ENCODE peak calls at places on chromosomes 12 and 14, in six cellular contexts. B is pons; A is fibroblast of the conjunctiva; O is head of caudate nucleus; S is GM13976; F is activated T-cell treated with anti-CD3 and anti-CD28 coated beads, Interleukin-2, amount 50 U/mL, for 4 hours. D is an unnamed sample.

GRCh38 chr12:46699986-46700385 is 125.8 kb downstream of the SLC38A4 start:
- DNase-seq in F (no peak), B (no peak), O (no peak), S (no peak), A (no peak), D (no peak)

GRCh38 chr14:54696998-54697397 is 130.1 kb downstream of the SAMD4A start:
- DNase-seq in F (no peak), O (no peak), S (no peak), B (no peak), A (no peak), D (no peak)

GRCh38 chr12:115451785-115452736 is 768.1 kb upstream of the TBX3 start:
- DNase-seq in S (peak), O (peak), F (no peak), A (no peak), B (peak), D (no peak)

GRCh38 chr12:464484-465267 is 4.9 kb downstream of the B4GALNT3 start:
- DNase-seq in O (no peak), A (no peak), S (no peak), B (no peak), F (no peak), D (no peak)

GRCh38 chr12:34604631-34605509 is 582.6 kb downstream of the ALG10 start:
- DNase-seq in B (no peak), F (no peak), A (no peak), S (peak), O (no peak), D (no peak)

GRCh38 chr14:33679461-33680225 is 271.2 kb downstream of the EGLN3 start:
- DNase-seq in A (no peak), O (no peak), B (peak), F (no peak), S (no peak), D (no peak)

GRCh38 chr12:11795910-11796459 is 146.5 kb downstream of the ETV6 start:
- DNase-seq in O (no peak), S (no peak), B (no peak), A (no peak), F (no peak), D (no peak)

GRCh38 chr12:116172224-116172849 is 105.2 kb downstream of the MED13L start:
- DNase-seq in S (peak), O (no peak), F (peak), B (no peak), A (no peak), D (no peak)

GRCh38 chr12:49645151-49646039 is 22.0 kb downstream of the PRPF40B start:
- DNase-seq in F (no peak), A (no peak), B (no peak), O (no peak), S (no peak), D (no peak)

GRCh38 chr12:96985515-96986362 is 78.7 kb downstream of the NEDD1 start:
- DNase-seq in A (no peak), S (peak), F (peak), O (no peak), B (no peak), D (no peak)

GRCh38 chr12:106747973-106748436 is 26.5 kb upstream of the RIC8B start:
- DNase-seq in S (peak), O (no peak), F (no peak), B (no peak), A (no peak), D (no peak)

GRCh38 chr14:105315211-105315721 is 718 bp downstream of the PACS2 start:
- DNase-seq in F (peak), B (no peak), O (no peak), S (no peak), A (no peak), D (peak)

GRCh38 chr14:90426663-90427062 is 29.8 kb downstream of the CALM1 start:
- DNase-seq in A (no peak), F (no peak), B (no peak), O (no peak), S (no peak), D (no peak)

GRCh38 chr12:53696655-53697321 is 20.9 kb upstream of the ATP5MC2 start:
- DNase-seq in S (peak), B (no peak), F (no peak), A (no peak), O (no peak), D (no peak)

GRCh38 chr14:73462815-73463214 is 4.5 kb upstream of the NUMB start:
- DNase-seq in S (no peak), O (no peak), B (no peak), A (peak), F (no peak), D (no peak)

GRCh38 chr14:103105580-103106168 is 11.1 kb downstream of the EXOC3L4 start:
- DNase-seq in O (no peak), B (no peak), S (peak), A (no peak), F (no peak), D (no peak)

GRCh38 chr14:80108430-80108829 is 102.9 kb downstream of the DIO2 start:
- DNase-seq in F (no peak), A (no peak), B (no peak), O (no peak), S (no peak), D (no peak)

GRCh38 chr12:76591461-76591860 is 31.9 kb upstream of the OSBPL8 start:
- DNase-seq in A (no peak), S (no peak), B (no peak), F (no peak), O (no peak), D (no peak)

GRCh38 chr12:40216516-40217288 is 8.1 kb upstream of the LRRK2 start:
- DNase-seq in B (no peak), O (no peak), F (no peak), A (no peak), S (no peak), D (no peak)

GRCh38 chr14:50061664-50062437 is 54.5 kb downstream of the VCPKMT start:
- DNase-seq in F (peak), O (no peak), S (peak), B (peak), A (no peak), D (peak)

GRCh38 chr14:38209572-38210159 is 2.0 kb downstream of the SSTR1 start:
- DNase-seq in S (peak), B (no peak), F (no peak), A (no peak), O (no peak), D (no peak)

GRCh38 chr12:9753042-9753820 is 7.5 kb downstream of the CD69 start:
- DNase-seq in S (no peak), A (no peak), B (no peak), O (no peak), F (no peak), D (no peak)

GRCh38 chr12:1779783-1780182 is 40.6 kb upstream of the LRTM2 start:
- DNase-seq in F (no peak), A (peak), B (peak), S (no peak), O (no peak), D (no peak)

GRCh38 chr14:103094406-103095209 is at the start of gene EXOC3L4:
- DNase-seq in A (no peak), B (no peak), S (no peak), F (no peak), O (no peak), D (no peak)

GRCh38 chr12:129973236-129973961 is 69.6 kb upstream of the TMEM132D start:
- DNase-seq in O (no peak), B (no peak), F (no peak), S (no peak), A (no peak), D (no peak)

GRCh38 chr12:130873825-130874224 is 2.0 kb downstream of the RAN start:
- DNase-seq in F (no peak), S (no peak), O (no peak), B (no peak), A (no peak), D (no peak)

GRCh38 chr14:41609704-41610183 is 3.1 kb downstream of the LRFN5 start:
- DNase-seq in O (peak), F (no peak), S (no peak), B (peak), A (peak), D (no peak)

GRCh38 chr14:88613552-88614010 is 50.7 kb downstream of the ZC3H14 start:
- DNase-seq in S (peak), B (no peak), F (no peak), A (no peak), O (no peak), D (no peak)

GRCh38 chr12:107091381-107091780 is 2.0 kb downstream of the CRY1 start:
- DNase-seq in A (no peak), O (no peak), F (no peak), S (no peak), B (no peak), D (no peak)

GRCh38 chr12:94677778-94678177 is 27.4 kb upstream of the TMCC3 start:
- DNase-seq in F (no peak), S (peak), A (no peak), O (no peak), B (no peak), D (no peak)

GRCh38 chr12:110179291-110179690 is 55.1 kb downstream of the IFT81 start:
- DNase-seq in A (no peak), F (no peak), S (no peak), B (no peak), O (no peak), D (no peak)

GRCh38 chr12:39145175-39145999 is 240.0 kb upstream of the CPNE8 start:
- DNase-seq in B (peak), O (peak), A (peak), F (no peak), S (peak), D (no peak)

GRCh38 chr14:72588521-72588920 is 305.4 kb downstream of the DPF3 start:
- DNase-seq in F (no peak), A (no peak), S (peak), B (no peak), O (no peak), D (no peak)

GRCh38 chr12:100862600-100863149 is 68.1 kb downstream of the ANO4 start:
- DNase-seq in A (no peak), B (no peak), F (no peak), O (no peak), S (no peak), D (no peak)

GRCh38 chr14:57502581-57503254 is 9.1 kb upstream of the CCDC198 start:
- DNase-seq in S (no peak), F (no peak), A (no peak), O (no peak), B (no peak), D (no peak)

GRCh38 chr14:78982551-78982950 is 812.4 kb downstream of the NRXN3 start:
- DNase-seq in A (no peak), S (no peak), B (no peak), F (no peak), O (no peak), D (no peak)

GRCh38 chr12:113057565-113058485 is 1.3 kb downstream of the DTX1 start:
- DNase-seq in B (no peak), F (no peak), S (peak), O (no peak), A (no peak), D (no peak)

GRCh38 chr12:114238808-114239207 is 167.1 kb downstream of the TBX5 start:
- DNase-seq in F (no peak), S (no peak), B (no peak), A (no peak), O (peak), D (no peak)

GRCh38 chr12:112420740-112421139 is 2.0 kb downstream of the PTPN11 start:
- DNase-seq in B (peak), A (no peak), F (no peak), S (no peak), O (no peak), D (no peak)

D was measured in activated gamma-delta T cell.